ENCODE peak calls at places on chromosome 11, in five cellular contexts. F is coronary artery; O is heart right ventricle; I is activated naive CD8-positive, alpha-beta T cell treated with anti-CD3 and anti-CD28 coated beads, Interleukin-2, amount 50 U/mL, for 24 hours; M is NCI-H460. E is an unnamed sample.

GRCh38 chr11:48272551-48273080 is 9.0 kb downstream of the OR4X1 start:
- DNase-seq in I (no peak), O (no peak), F (no peak), M (no peak), E (no peak)

GRCh38 chr11:59894616-59895015 is 16.0 kb downstream of the OOSP3 start:
- DNase-seq in F (no peak), I (no peak), O (no peak), M (no peak), E (no peak)

GRCh38 chr11:68763181-68763721 is 11.9 kb upstream of the TESMIN start:
- DNase-seq in M (no peak), O (no peak), F (no peak), I (no peak), E (no peak)

GRCh38 chr11:83827940-83828554 is 541.9 kb upstream of the CCDC90B start:
- DNase-seq in M (peak), O (no peak), I (no peak), F (no peak), E (no peak)

GRCh38 chr11:18676803-18677202 is 21.8 kb upstream of the TMEM86A start:
- DNase-seq in O (no peak), I (no peak), M (no peak), F (no peak), E (no peak)

GRCh38 chr11:57792060-57792541 is 30.5 kb downstream of the CTNND1 start:
- DNase-seq in O (peak), M (no peak), I (peak), F (no peak), E (no peak)

GRCh38 chr11:5553347-5553746 is 5.0 kb upstream of the OR52H1 start:
- DNase-seq in O (no peak), I (no peak), F (no peak), M (no peak), E (no peak)

GRCh38 chr11:26950260-26950719 is 43.6 kb upstream of the FIBIN start:
- DNase-seq in O (no peak), M (no peak), F (no peak), I (no peak), E (no peak)

GRCh38 chr11:76443254-76443935 is 1.4 kb upstream of the EMSY start:
- DNase-seq in I (no peak), F (no peak), M (no peak), O (no peak), E (no peak)

GRCh38 chr11:117316197-117316961 is at the start of gene BACE1:
- DNase-seq in F (peak), M (peak), I (peak), O (peak), E (no peak)

GRCh38 chr11:44010789-44011251 is 37.0 kb upstream of the ACCSL start:
- DNase-seq in I (no peak), M (no peak), F (peak), O (no peak), E (no peak)

GRCh38 chr11:1049911-1050580 is 13.5 kb upstream of the MUC6 start:
- DNase-seq in O (peak), F (no peak), M (no peak), I (no peak), E (no peak)

GRCh38 chr11:15035283-15035682 is 38.1 kb upstream of the CALCB start:
- DNase-seq in F (no peak), M (no peak), I (no peak), O (no peak), E (no peak)

GRCh38 chr11:68463714-68464113 is 3.2 kb downstream of the PPP6R3 start:
- DNase-seq in I (no peak), M (no peak), O (no peak), F (no peak), E (no peak)

GRCh38 chr11:14973621-14974020 is 1.5 kb upstream of the CALCA start:
- DNase-seq in I (peak), M (no peak), F (no peak), O (peak), E (no peak)

GRCh38 chr11:31870609-31871309 is 59.6 kb upstream of the PAX6 start:
- DNase-seq in I (peak), F (no peak), M (peak), O (peak), E (peak)

E was measured in glomerular endothelial cell.